ENCODE peak calls at places on chromosomes 4 and X, in seven cellular contexts. W is OCI-LY7, A is neural progenitor cell, O is PC-3, T is SK-N-SH, P is HCT116, I is GM23248. R is an unnamed sample.

GRCh38 chr4:25927361-25928040 is 13.5 kb downstream of the SMIM20 start:
- DNase-seq in W (no peak), A (no peak), O (no peak), T (no peak), P (no peak), I (no peak), R (no peak)

GRCh38 chrX:115616943-115617563 is 56.1 kb downstream of the PLS3 start:
- DNase-seq in W (no peak), A (no peak), O (peak; percentile 95), T (peak; percentile 3), P (peak; percentile 66), I (peak; percentile 76), R (no peak)

GRCh38 chrX:130343411-130343810 is 3.7 kb downstream of the SLC25A14 start:
- DNase-seq in W (no peak), A (no peak), O (no peak), T (no peak), P (no peak), I (no peak), R (no peak)

GRCh38 chrX:17814557-17814956 is 46.5 kb downstream of the RAI2 start:
- DNase-seq in W (no peak), A (no peak), O (peak; percentile 67), T (no peak), P (no peak), I (peak; percentile 60), R (no peak)

GRCh38 chrX:138986235-138986634 is 274.7 kb upstream of the FGF13 start:
- DNase-seq in W (no peak), A (no peak), O (no peak), T (no peak), P (no peak), I (peak; percentile 70), R (no peak)

GRCh38 chrX:47501226-47502071 is 18.4 kb upstream of the ZNF41 start:
- DNase-seq in W (peak; percentile 21), A (peak; percentile 37), O (peak; percentile 77), T (no peak), P (no peak), I (peak; percentile 77), R (peak; percentile 78)

GRCh38 chr4:10461091-10461849 is 4.0 kb upstream of the ZNF518B start:
- DNase-seq in W (peak; percentile 70), A (peak; percentile 91), O (no peak), T (peak; percentile 92), P (no peak), I (peak; percentile 70), R (peak; percentile 81)

GRCh38 chrX:72475338-72475737 is 97.3 kb downstream of the HDAC8 start:
- DNase-seq in W (no peak), A (no peak), O (peak; percentile 35), T (no peak), P (no peak), I (no peak), R (no peak)

GRCh38 chrX:103254171-103254824 is 657 bp downstream of the TCEAL8 start:
- DNase-seq in W (peak; percentile 73), A (peak; percentile 88), O (peak; percentile 40), T (peak; percentile 55), P (peak; percentile 48), I (peak; percentile 59), R (peak; percentile 37)

GRCh38 chr4:3369781-3370660 is 71.7 kb upstream of the HGFAC start:
- DNase-seq in W (no peak), A (peak; percentile 87), O (peak; percentile 6), T (peak; percentile 69), P (no peak), I (peak; percentile 96), R (peak; percentile 25)

GRCh38 chrX:39336709-39337294 is 535.5 kb downstream of the MID1IP1 start:
- DNase-seq in W (no peak), A (no peak), O (no peak), T (no peak), P (no peak), I (peak; percentile 0), R (peak; percentile 83)

GRCh38 chr4:10441512-10441911 is 15.7 kb downstream of the ZNF518B start:
- DNase-seq in W (no peak), A (no peak), O (no peak), T (no peak), P (no peak), I (no peak), R (no peak)

GRCh38 chrX:129188223-129188622 is 335.1 kb downstream of the SMARCA1 start:
- DNase-seq in W (no peak), A (peak; percentile 6), O (no peak), T (no peak), P (no peak), I (no peak), R (no peak)

GRCh38 chr4:138401330-138401729 is 159.2 kb upstream of the SLC7A11 start:
- DNase-seq in W (no peak), A (no peak), O (no peak), T (no peak), P (no peak), I (no peak), R (no peak)

DNA sequence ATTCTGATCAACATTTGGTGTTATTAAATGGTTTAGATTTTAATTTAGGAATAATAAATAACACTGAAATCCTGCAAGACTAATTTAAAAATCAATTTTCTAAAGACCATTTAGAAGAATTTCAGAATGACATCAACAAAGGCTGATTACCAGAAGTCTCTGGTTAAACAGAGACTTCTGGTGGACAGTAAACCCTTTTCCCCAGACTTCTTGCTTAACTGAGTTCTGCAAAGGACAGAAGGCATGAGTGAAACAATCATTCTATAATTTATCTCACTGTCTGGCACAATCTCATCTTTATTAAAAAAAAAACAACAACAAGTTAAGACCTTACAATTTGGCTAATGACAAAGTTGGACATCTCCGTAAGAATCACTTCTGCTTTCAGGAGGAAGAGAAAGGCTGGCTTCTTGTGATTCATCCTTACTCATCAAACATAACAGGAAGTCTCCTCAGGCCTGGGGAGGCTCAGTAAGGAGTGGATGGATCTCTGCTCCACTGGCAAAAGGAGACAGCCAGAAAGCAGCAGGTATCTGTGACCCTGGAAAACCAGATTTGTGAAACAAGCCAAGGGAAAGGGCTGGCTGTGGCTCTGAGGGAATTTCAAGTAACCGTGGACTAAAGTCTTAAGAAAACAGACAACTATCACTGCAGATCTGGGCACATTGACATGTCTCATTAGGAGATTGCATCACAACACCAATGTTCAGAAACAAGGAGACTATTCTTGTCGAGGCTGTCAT is 908 bp upstream of the TLR6 start:
- DNase-seq in W (peak; percentile 71), A (no peak), O (peak; percentile 84), T (no peak), P (peak; percentile 92), I (peak; percentile 94), R (peak; percentile 36)
- TF ChIP-seq EZH2phosphoT487 in W (no peak), A (no peak), O (no peak), T (no peak), P (no peak), I (no peak), R (no peak)

GRCh38 chr4:84503495-84504437 is 4.7 kb upstream of the NKX6-1 start:
- DNase-seq in W (peak; percentile 63), A (peak; percentile 90), O (peak; percentile 78), T (peak; percentile 65), P (peak; percentile 62), I (peak; percentile 83), R (peak; percentile 74)
- H3K4me2 ChIP-seq in W (no peak overlapping the region), A (peak overlapping the region; percentile 39), O (no peak overlapping the region), T (no peak overlapping the region), P (peak overlapping the region; percentile 11), I (no peak overlapping the region), R (no peak overlapping the region)

GRCh38 chr4:73839071-73839470 is 2.6 kb downstream of the CXCL6 start:
- DNase-seq in W (no peak), A (no peak), O (no peak), T (no peak), P (no peak), I (no peak), R (no peak)

GRCh38 chr4:73832651-73833237 is 3.7 kb upstream of the CXCL6 start:
- DNase-seq in W (no peak), A (no peak), O (peak; percentile 74), T (no peak), P (no peak), I (peak; percentile 57), R (no peak)

GRCh38 chr4:73841243-73841925 is 4.9 kb downstream of the CXCL6 start:
- DNase-seq in W (no peak), A (no peak), O (peak; percentile 80), T (no peak), P (no peak), I (peak; percentile 42), R (no peak)

GRCh38 chr4:73839715-73840114 is 3.2 kb downstream of the CXCL6 start:
- DNase-seq in W (no peak), A (no peak), O (peak; percentile 57), T (no peak), P (no peak), I (no peak), R (no peak)

DNA sequence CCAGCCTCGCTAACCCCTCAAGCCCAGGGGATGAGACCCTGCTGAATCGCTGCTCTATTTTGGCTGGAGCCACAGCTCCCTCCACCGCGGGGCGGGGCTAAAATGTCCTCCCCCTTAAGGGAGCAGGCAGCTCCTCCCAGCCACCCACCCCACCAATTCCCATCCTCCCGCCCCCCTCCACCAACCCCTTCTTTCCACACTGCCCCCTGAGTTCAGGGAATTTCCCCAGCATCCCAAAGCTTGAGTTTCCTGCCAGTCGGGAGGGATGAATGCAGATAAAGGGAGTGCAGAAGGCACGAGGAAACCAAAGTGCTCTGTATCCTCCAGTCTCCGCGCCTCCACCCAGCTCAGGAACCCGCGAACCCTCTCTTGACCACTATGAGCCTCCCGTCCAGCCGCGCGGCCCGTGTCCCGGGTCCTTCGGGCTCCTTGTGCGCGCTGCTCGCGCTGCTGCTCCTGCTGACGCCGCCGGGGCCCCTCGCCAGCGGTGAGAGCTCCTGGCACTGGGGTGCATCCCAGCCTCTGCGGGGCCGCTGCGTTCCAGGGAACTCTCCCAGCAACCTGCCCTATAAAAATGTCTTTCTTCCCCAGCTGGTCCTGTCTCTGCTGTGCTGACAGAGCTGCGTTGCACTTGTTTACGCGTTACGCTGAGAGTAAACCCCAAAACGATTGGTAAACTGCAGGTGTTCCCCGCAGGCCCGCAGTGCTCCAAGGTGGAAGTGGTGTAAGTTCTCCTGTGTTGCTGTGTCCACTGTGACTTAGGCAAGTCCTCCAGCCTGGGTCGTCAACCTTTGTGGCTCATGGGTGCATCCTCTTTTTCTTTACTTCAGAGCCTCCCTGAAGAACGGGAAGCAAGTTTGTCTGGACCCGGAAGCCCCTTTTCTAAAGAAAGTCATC is at the start of gene CXCL6:
- DNase-seq in W (no peak), A (peak; percentile 74), O (peak; percentile 45), T (no peak), P (no peak), I (peak; percentile 63), R (no peak)
- TF ChIP-seq EZH2phosphoT487 in W (no peak), A (no peak), O (no peak), T (no peak), P (no peak), I (no peak), R (no peak)

GRCh38 chrX:134546187-134546586 is 86.2 kb downstream of the HPRT1 start:
- DNase-seq in W (no peak), A (no peak), O (no peak), T (no peak), P (no peak), I (no peak), R (no peak)
- H3K4me2 ChIP-seq in W (no peak overlapping the region), A (no peak overlapping the region), O (no peak overlapping the region), T (peak overlapping the region; percentile 48), P (no peak overlapping the region), I (peak overlapping the region; percentile 99), R (no peak overlapping the region)

GRCh38 chrX:4925911-4926310 is 1212.5 kb upstream of the PRKX start:
- DNase-seq in W (no peak), A (no peak), O (peak; percentile 12), T (no peak), P (no peak), I (no peak), R (no peak)
- TF ChIP-seq EZH2phosphoT487 in W (no peak), A (no peak), O (no peak), T (no peak), P (no peak), I (no peak), R (no peak)

R was measured in MM.1S.